ENCODE peak calls at places on chromosomes 4 and X, in six cellular contexts. N is AG10803; B is CD8-positive, alpha-beta T cell; K is A549; Q is vagina; V is CD14-positive monocyte. S is an unnamed sample.

GRCh38 chr4:5651089-5651488 is 57.3 kb downstream of the EVC2 start:
- DNase-seq in K (no peak), N (no peak), B (no peak), Q (no peak), V (no peak), S (no peak)

GRCh38 chr4:164956766-164957643 is 20.5 kb downstream of the TRIM61 start:
- DNase-seq in K (peak; percentile 78), N (peak; percentile 71), B (peak; percentile 58), V (no peak), Q (no peak), S (peak; percentile 66)

GRCh38 chrX:150569155-150569477 is 695 bp downstream of the MTM1 start:
- DNase-seq in B (peak; percentile 11), V (peak; percentile 47), Q (no peak), N (peak; percentile 35), K (no peak), S (no peak)

GRCh38 chr4:100017627-100018310 is 67.7 kb upstream of the H2AZ1 start:
- DNase-seq in B (no peak), Q (no peak), V (no peak), K (peak; percentile 8), N (no peak), S (no peak)

GRCh38 chrX:69024931-69025330 is 140.3 kb downstream of the PJA1 start:
- DNase-seq in B (no peak), V (no peak), Q (peak; percentile 77), N (peak; percentile 58), K (no peak), S (no peak)

GRCh38 chr4:33696066-33696465 is 2548.2 kb downstream of the ARAP2 start:
- DNase-seq in K (no peak), Q (no peak), V (no peak), B (no peak), N (peak; percentile 4), S (no peak)

GRCh38 chrX:86014421-86014820 is 32.9 kb downstream of the CHM start:
- DNase-seq in N (no peak), B (no peak), V (no peak), Q (no peak), K (no peak), S (no peak)

GRCh38 chr4:8316251-8316771 is 46.8 kb downstream of the HTRA3 start:
- DNase-seq in Q (peak; percentile 72), N (no peak), K (no peak), V (no peak), B (no peak), S (peak; percentile 9)

GRCh38 chrX:43949669-43950068 is 23.5 kb downstream of the NDP start:
- DNase-seq in V (no peak), K (peak; percentile 48), B (no peak), N (no peak), Q (no peak), S (no peak)

GRCh38 chr4:14856076-14856926 is 146.0 kb upstream of the CPEB2 start:
- DNase-seq in B (no peak), N (peak; percentile 93), Q (no peak), K (peak; percentile 88), V (peak; percentile 92), S (no peak)

DNA sequence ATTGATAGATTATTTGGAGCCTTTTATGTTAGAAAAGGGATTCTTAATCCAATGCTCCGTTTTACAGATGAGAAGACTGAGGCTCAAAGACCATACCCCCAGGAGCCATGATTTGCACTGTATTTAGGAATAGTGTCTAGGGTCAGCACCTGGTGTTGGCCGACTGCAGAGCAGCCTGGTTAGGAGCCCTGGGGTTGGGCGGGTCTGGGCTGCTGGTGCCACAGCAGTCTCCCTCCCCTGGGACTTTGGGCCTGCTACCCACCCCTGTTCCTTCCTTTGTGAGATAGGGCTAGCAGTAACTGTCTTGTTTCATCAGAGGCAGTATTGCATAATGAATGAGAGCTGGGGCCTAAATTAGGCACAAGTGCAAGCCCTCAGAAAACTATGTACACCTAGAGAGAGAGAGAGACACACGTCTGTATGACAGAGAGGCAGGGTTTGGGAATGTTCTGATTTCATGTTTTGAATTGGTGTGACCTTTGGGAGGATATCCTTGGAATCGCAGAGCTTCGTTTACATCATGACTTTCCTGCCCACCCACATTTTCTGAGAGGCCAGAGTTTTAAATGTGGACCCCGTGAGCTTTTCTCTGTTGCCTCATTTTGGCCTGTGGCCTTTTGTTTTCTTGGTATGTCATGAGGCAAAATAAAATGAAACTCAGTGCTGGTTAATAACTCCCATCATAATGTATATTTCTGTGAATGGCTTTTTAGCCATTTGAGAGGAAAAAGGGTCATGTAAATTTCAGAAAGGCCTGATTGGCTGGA is 111.8 kb downstream of the PTTG2 start:
- DNase-seq in Q (no peak), N (peak; percentile 38), K (no peak), V (no peak), B (no peak), S (no peak)
- TF ChIP-seq CTCF in Q (no peak), N (no peak), K (no peak), V (no peak), B (no peak), S (no peak)

DNA sequence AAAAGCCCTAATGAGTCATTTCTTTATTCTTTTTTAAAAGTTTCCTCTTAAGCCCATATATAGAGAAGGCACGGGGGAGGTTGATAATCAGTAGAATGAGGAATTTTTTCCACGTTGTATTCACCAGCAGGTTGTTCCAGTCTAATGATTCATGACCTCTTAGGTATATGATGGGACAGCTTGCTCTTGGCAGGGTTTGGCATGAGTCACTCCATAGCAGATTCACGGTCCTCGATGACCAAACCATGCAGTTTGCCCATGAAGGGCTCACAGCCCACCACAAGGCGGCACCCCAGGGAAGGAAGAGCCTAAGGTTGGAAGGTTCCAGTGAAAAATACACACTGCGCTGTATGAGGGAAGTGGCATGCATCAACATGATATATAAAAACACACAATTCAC is 623.8 kb upstream of the DIPK2B start:
- DNase-seq in K (peak; percentile 91), Q (no peak), V (no peak), B (peak; percentile 11), N (peak; percentile 86), S (no peak)
- TF ChIP-seq CTCF in K (peak; percentile 75), Q (no peak), V (no peak), B (no peak), N (peak; percentile 79), S (no peak)

DNA sequence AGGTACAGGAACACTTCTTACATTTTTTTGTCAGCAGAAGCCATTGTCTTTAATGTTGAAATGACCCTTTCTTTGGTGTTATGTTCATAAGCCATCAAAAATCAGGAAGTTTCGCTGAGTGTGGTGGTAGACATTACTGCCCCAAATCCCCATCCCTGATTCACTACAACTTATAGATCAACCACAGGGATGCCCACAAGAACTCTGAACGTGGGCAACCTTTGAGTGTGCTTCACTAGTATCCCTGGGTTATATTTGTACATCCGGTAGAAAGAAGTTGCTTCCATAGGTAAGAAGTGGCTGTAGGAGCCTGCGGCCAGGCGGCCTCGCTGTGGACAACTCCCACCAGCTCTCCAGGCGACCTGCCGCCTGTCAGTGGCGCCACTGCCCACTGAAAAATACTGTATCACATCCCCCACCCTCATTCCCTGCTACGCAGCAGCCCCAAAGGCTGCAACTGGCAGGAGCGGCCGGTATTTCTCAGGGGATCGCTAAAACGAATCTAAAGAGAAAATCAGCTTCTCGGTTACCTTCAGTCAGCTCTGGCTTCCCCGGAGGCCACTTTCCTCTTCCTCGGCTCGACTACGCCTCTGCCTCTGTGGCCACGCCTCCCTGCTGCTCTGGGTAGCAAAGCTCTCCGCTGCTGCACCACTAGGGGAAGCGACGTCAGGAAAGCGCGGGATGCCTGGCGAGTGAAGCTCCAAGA is 13.9 kb upstream of the ETDC start:
- DNase-seq in K (no peak), Q (no peak), N (peak; percentile 3), V (no peak), B (peak; percentile 34), S (peak; percentile 24)
- TF ChIP-seq CTCF in K (no peak), Q (no peak), N (no peak), V (no peak), B (no peak), S (no peak)

GRCh38 chr4:151247395-151247794 is 29.6 kb upstream of the PRSS48 start:
- DNase-seq in K (no peak), V (no peak), N (no peak), B (no peak), Q (no peak), S (no peak)
- TF ChIP-seq CTCF in K (no peak), V (no peak), N (no peak), B (no peak), Q (no peak), S (no peak)

GRCh38 chrX:99301990-99302389 is 1108.1 kb downstream of the PCDH19 start:
- DNase-seq in V (no peak), B (no peak), Q (no peak), N (no peak), K (peak; percentile 19), S (no peak)
- TF ChIP-seq CTCF in V (no peak), B (no peak), Q (no peak), N (no peak), K (peak; percentile 21), S (no peak)

GRCh38 chr4:95095352-95095974 is 337.7 kb downstream of the BMPR1B start:
- DNase-seq in V (no peak), Q (no peak), B (no peak), K (peak; percentile 78), N (peak; percentile 66), S (no peak)
- TF ChIP-seq CTCF in V (no peak), Q (no peak), B (no peak), K (peak; percentile 82), N (peak; percentile 90), S (no peak)

GRCh38 chr4:183300070-183300469 is 20.0 kb downstream of the CLDN22 start:
- DNase-seq in V (no peak), Q (no peak), N (no peak), B (no peak), K (no peak), S (no peak)
- TF ChIP-seq CTCF in V (no peak), Q (no peak), N (no peak), B (no peak), K (no peak), S (no peak)

S was measured in activated B cell treated with CpG ODN at 0.5 μM for 24 hours.